ENCODE peak calls at places on chromosomes 5 and 9, in four cellular contexts. M, U, D and B are unnamed samples. For H3K4me1, the result is how much of the 10 kb centered on the place peaks cover.

GRCh38 chr5:55039843-55040242 is 15.8 kb downstream of the GZMK start:
- DNase-seq in M (no peak), U (no peak), D (no peak), B (no peak)

GRCh38 chr5:51471642-51472041 is 88.4 kb downstream of the ISL1 start:
- DNase-seq in D (no peak), U (no peak), M (no peak), B (no peak)

GRCh38 chr9:114784721-114785253 is 21.1 kb downstream of the TNFSF15 start:
- DNase-seq in M (no peak), D (no peak), U (no peak), B (no peak)

GRCh38 chr9:132638240-132638639 is 31.5 kb downstream of the DDX31 start:
- DNase-seq in M (no peak), U (no peak), D (no peak), B (no peak)

GRCh38 chr9:136567651-136568287 is 21.9 kb upstream of the NOTCH1 start:
- DNase-seq in U (no peak), M (peak), D (peak), B (no peak)

GRCh38 chr5:79876510-79876909 is 114.6 kb downstream of the MTX3 start:
- DNase-seq in U (no peak), M (no peak), D (no peak), B (no peak)

GRCh38 chr5:178378527-178379484 is 146.2 kb upstream of the PHYKPL start:
- DNase-seq in U (no peak), M (peak), D (peak), B (no peak)

GRCh38 chr9:109401169-109401989 is 80.5 kb upstream of the EPB41L4B start:
- DNase-seq in M (no peak), U (peak), D (no peak), B (no peak)

GRCh38 chr5:96256795-96257470 is 176.1 kb downstream of the PCSK1 start:
- DNase-seq in M (no peak), D (no peak), U (peak), B (no peak)

GRCh38 chr5:56429110-56429561 is 196.0 kb upstream of the ANKRD55 start:
- DNase-seq in D (no peak), M (no peak), U (no peak), B (no peak)

GRCh38 chr9:137672907-137673791 is 54.3 kb downstream of the EHMT1 start:
- DNase-seq in M (no peak), U (peak), D (no peak), B (peak)

GRCh38 chr5:88555658-88556057 is 287.0 kb upstream of the TMEM161B start:
- DNase-seq in M (no peak), U (peak), D (no peak), B (no peak)

GRCh38 chr5:141734501-141735231 is 52.6 kb upstream of the ARAP3 start:
- DNase-seq in M (no peak), D (peak), U (peak), B (no peak)

GRCh38 chr5:122150128-122150685 is 20.9 kb downstream of the ZNF474 start:
- DNase-seq in M (no peak), D (no peak), U (no peak), B (no peak)

GRCh38 chr5:143403357-143403606 is 204 bp downstream of the NR3C1 start:
- DNase-seq in U (no peak), M (no peak), D (no peak), B (no peak)

GRCh38 chr5:126044111-126044668 is 379.0 kb upstream of the GRAMD2B start:
- DNase-seq in M (no peak), U (peak), D (no peak), B (no peak)

GRCh38 chr5:142322747-142323479 is 1.9 kb downstream of the SPRY4 start:
- DNase-seq in D (no peak), M (no peak), U (no peak), B (no peak)

GRCh38 chr5:36969700-36970395 is 93.3 kb downstream of the NIPBL start:
- DNase-seq in U (no peak), D (no peak), M (no peak), B (no peak)

GRCh38 chr5:337565-338130 is 16.1 kb downstream of the AHRR start:
- DNase-seq in U (no peak), M (no peak), D (no peak), B (no peak)

GRCh38 chr5:28301676-28302075 is 1263.3 kb upstream of the CDH9 start:
- DNase-seq in D (peak), U (no peak), M (no peak), B (no peak)

GRCh38 chr5:178325311-178326053 is 92.9 kb upstream of the PHYKPL start:
- DNase-seq in U (no peak), M (no peak), D (peak), B (no peak)

GRCh38 chr5:91641730-91642350 is 258.7 kb upstream of the ARRDC3 start:
- DNase-seq in U (no peak), D (no peak), M (no peak), B (no peak)

GRCh38 chr5:116068028-116068632 is 16.7 kb upstream of the COMMD10 start:
- DNase-seq in M (no peak), U (peak), D (no peak), B (no peak)

GRCh38 chr9:89814340-89815040 is 209.7 kb downstream of the GADD45G start:
- DNase-seq in U (peak), D (no peak), M (no peak), B (no peak)

GRCh38 chr9:2461886-2462285 is 159.7 kb upstream of the VLDLR start:
- DNase-seq in M (no peak), D (no peak), U (no peak), B (no peak)

GRCh38 chr5:59002162-59002825 is 419.4 kb downstream of the RAB3C start:
- DNase-seq in D (no peak), U (no peak), M (no peak), B (no peak)

GRCh38 chr9:127899200-127899943 is at the start of gene ST6GALNAC6:
- DNase-seq in U (peak), M (peak), D (no peak), B (peak)

GRCh38 chr5:72845889-72846288 is 29.4 kb downstream of the TNPO1 start:
- DNase-seq in U (no peak), M (no peak), D (no peak), B (no peak)

GRCh38 chr5:167877924-167878323 is 413.5 kb upstream of the WWC1 start:
- DNase-seq in U (no peak), D (no peak), M (no peak), B (no peak)
- TF ChIP-seq CTCF in U (no peak), D (no peak), M (no peak), B (no peak)

DNA sequence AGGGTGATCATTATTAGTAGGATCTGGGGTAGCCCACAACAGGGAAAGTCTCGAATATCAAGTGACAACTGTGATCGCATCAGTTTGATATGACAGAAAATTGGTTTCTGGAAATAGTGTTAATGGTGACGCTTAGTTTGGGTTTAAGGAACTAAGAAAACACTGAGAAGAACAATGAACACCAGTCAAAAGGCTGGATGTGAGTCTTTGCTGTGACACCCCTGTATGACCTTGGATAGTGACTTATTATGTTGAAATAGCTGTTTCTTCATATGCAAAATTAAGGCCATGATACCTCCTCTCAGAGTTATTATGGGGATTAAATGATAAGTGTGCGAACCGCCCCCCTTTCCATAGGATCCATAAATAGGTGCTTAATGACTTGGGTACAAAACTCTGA is 917 bp downstream of the DNAJC25 start:
- DNase-seq in M (no peak), D (no peak), U (no peak), B (no peak)
- H3K27ac ChIP-seq in M (peak), D (peak), U (peak), B (peak)

DNA sequence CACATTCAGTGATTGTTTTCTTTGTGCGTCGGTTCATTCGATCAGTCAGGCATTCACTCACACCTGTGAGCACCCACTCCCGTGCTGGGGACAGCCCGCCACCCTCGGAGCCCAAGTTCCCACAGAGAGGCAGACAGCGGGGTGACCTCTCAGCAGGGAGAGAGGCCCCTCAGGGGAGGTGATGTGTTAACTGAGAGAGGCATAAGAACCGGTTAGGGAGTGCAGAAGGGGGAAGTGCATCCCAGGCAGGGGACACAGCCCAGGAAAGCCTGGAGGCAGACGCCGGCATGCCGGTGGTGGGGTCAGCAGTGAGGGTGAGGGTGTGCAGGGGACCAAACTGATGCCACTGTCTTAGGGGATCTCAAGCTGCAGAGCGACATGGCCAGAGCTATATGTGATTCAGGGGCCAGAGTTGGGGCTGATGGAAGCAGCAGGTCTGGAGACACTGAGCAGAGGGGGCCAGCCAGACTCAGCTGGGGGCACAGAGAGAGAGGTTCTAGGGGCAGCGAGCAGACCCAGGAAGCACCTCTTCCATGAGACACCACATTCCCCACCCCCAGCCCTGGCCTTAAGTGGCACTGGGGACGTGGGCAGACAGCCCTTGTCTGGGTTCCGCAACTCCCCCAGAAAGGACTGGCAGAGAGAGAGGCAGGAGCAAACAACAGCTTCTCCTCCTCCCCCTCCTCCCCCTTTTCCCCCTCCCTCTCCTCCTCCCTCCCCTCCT is 35.9 kb downstream of the HK3 start:
- DNase-seq in M (peak), U (no peak), D (no peak), B (no peak)
- H3K4me1 ChIP-seq in M (under half), U (under half), D (under half), B (under half)

GRCh38 chr5:172646716-172647285 is 5.7 kb downstream of the NEURL1B start:
- DNase-seq in U (no peak), M (no peak), D (no peak), B (no peak)
- TF ChIP-seq CTCF in U (no peak), M (no peak), D (peak), B (no peak)

DNA sequence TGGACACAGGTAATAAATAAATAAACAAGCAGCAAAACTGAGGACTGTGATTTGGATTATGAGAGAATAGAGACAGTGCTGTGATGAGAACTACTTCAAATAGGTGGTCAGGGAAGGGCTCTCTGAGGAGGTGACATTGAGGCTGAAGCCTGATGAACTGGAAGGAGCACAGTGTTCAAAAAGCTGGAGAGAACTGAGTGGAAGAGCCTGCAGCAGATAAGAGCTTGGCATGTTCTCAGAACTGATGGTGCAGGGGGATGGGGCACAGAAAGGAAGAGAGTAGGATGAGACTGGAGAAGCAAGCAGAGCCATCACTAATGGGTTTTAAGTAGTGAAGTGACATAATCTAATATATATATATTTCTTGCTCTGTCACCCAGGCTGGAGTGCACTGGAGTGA is 11.2 kb upstream of the TPM2 start:
- DNase-seq in D (no peak), M (no peak), U (no peak), B (no peak)
- H3K27ac ChIP-seq in D (no peak), M (no peak), U (no peak), B (no peak)

DNA sequence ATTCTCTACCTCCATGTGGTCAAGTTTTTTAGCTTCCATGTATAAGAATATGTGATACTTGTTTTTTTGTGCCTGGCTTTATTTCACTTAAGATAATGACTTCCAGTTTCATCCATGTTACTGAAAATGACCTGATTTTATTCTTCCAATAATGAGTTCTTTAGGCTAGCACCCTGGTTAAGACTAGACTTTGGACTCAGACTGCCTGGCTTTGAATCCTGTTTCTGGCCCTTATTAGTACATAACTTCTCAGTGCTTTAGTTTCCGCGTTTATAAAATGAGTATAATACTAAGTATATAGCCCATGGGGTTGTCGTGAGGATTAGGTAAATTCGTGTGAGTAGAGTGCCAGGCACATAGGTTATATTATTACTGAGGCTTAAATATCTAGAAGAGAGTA is 18.5 kb downstream of the KIAA1958 start:
- DNase-seq in U (no peak), M (no peak), D (no peak), B (no peak)
- H3K4me1 ChIP-seq in U (under half), M (under half), D (under half), B (under half)

GRCh38 chr5:75677607-75678006 is 39.6 kb downstream of the POC5 start:
- DNase-seq in U (no peak), D (no peak), M (no peak), B (no peak)

GRCh38 chr5:75686480-75686879 is 30.8 kb downstream of the POC5 start:
- DNase-seq in M (no peak), D (no peak), U (no peak), B (no peak)

GRCh38 chr5:75678155-75678554 is 39.1 kb downstream of the POC5 start:
- DNase-seq in M (no peak), U (no peak), D (no peak), B (no peak)

GRCh38 chr5:75685141-75685540 is 32.1 kb downstream of the POC5 start:
- DNase-seq in D (no peak), U (no peak), M (no peak), B (no peak)

DNA sequence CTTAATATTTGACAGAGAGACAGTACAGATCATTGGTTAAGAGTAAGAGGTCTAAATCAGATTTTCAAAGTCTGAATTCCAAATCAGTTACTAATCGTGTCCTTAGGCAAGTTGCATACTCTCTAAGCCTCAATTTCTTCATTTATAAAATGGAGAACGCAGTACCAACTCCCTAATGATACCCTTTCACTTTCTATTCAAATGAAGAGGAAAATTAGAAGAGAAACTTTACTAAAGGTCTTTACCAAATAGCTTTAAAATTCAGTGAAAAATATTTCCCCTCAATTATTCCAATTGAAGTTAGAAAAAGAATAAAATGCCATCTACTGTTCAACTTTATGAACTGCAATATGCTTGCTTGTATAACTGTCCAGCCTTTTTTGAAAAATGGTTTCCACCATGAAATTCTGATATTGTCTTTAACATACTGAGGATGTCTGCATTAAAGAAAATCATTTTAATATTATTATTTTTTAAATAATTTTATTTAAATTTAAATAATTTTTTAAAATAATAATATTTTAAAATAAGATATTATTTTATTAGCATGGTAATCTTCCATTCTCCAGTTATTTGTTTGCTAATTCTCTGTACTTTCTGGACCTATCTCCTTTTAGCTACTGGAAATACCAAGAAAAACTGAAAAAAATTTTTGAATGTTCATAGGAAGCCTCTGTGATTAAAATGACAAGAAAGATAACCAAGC is 36.0 kb downstream of the POC5 start:
- DNase-seq in D (no peak), U (no peak), M (no peak), B (no peak)
- TF ChIP-seq CTCF in D (peak), U (peak), M (peak), B (peak)

DNA sequence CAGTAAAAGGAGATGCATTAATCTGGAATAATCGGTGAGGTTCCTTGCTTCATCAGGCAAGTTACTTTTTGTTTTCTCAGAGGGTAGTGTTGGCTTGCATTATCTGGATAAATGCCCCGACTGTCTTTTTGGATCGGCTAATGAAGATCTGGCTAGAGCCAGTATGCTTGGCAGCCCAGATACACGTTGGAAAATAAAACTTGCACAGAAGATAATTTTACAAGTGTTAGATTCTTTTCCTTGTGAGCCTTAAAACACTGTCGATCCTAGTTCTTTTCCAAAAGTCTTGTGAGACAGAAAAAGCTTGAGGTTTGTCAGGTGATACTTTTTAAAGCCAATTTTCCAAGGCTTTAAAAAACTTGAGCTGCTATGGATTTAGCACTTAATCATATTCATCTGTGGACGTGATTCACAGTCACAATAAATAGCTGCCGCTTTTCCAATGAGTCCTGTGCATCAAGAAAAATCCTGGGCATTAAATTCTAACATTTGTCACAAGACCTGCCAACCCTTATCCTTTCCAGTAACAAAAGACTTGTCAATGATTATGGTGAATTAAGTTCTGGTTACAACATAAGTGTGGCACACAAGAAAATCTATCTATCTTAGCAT is 68.5 kb downstream of the PRLR start:
- DNase-seq in D (no peak), U (no peak), M (no peak), B (no peak)
- H3K27ac ChIP-seq in D (no peak), U (no peak), M (no peak), B (no peak)